ENCODE peak calls at places on chromosomes 1 and 21, in six cellular contexts. R, Q, C, U, W and Y are unnamed samples.

GRCh38 chr1:62076286-62076685 is 118.4 kb upstream of the L1TD1 start:
- DNase-seq in R (peak; percentile 77), Q (no peak), C (no peak), U (no peak), W (peak; percentile 45), Y (no peak)

GRCh38 chr21:26140185-26140584 is 30.4 kb downstream of the APP start:
- DNase-seq in R (peak; percentile 99), Q (peak; percentile 44), C (no peak), U (no peak), W (peak; percentile 93), Y (no peak)

GRCh38 chr1:115651391-115651790 is 9.6 kb downstream of the VANGL1 start:
- DNase-seq in R (no peak), Q (peak; percentile 37), C (no peak), U (no peak), W (no peak), Y (no peak)

GRCh38 chr21:30717105-30717504 is 1.5 kb downstream of the KRTAP21-3 start:
- DNase-seq in R (no peak), Q (no peak), C (no peak), U (no peak), W (no peak), Y (no peak)

GRCh38 chr21:41660748-41661147 is 106.1 kb downstream of the RIPK4 start:
- DNase-seq in R (no peak), Q (no peak), C (no peak), U (no peak), W (no peak), Y (no peak)

GRCh38 chr1:60988827-60989363 is 93.5 kb upstream of the NFIA start:
- DNase-seq in R (no peak), Q (no peak), C (no peak), U (no peak), W (no peak), Y (no peak)

GRCh38 chr1:46410156-46411009 is 16.3 kb downstream of the FAAH start:
- DNase-seq in R (peak; percentile 25), Q (no peak), C (no peak), U (no peak), W (no peak), Y (no peak)

GRCh38 chr21:38140192-38140905 is 116.4 kb upstream of the KCNJ15 start:
- DNase-seq in R (peak; percentile 4), Q (no peak), C (peak; percentile 11), U (no peak), W (peak; percentile 92), Y (no peak)

GRCh38 chr1:47727051-47727708 is 270.0 kb downstream of the TRABD2B start:
- DNase-seq in R (no peak), Q (peak; percentile 70), C (no peak), U (no peak), W (no peak), Y (no peak)
- H3K27ac ChIP-seq in R (no peak overlapping the region), Q (peak overlapping the region; percentile 80), C (no peak overlapping the region), U (no peak overlapping the region), W (no peak overlapping the region), Y (no peak overlapping the region)

GRCh38 chr1:160437432-160438319 is 37.3 kb downstream of the VANGL2 start:
- DNase-seq in R (no peak), Q (no peak), C (no peak), U (no peak), W (no peak), Y (no peak)
- H3K27ac ChIP-seq in R (no peak overlapping the region), Q (peak overlapping the region; percentile 10), C (no peak overlapping the region), U (peak overlapping the region; percentile 75), W (no peak overlapping the region), Y (peak overlapping the region; percentile 69)

DNA sequence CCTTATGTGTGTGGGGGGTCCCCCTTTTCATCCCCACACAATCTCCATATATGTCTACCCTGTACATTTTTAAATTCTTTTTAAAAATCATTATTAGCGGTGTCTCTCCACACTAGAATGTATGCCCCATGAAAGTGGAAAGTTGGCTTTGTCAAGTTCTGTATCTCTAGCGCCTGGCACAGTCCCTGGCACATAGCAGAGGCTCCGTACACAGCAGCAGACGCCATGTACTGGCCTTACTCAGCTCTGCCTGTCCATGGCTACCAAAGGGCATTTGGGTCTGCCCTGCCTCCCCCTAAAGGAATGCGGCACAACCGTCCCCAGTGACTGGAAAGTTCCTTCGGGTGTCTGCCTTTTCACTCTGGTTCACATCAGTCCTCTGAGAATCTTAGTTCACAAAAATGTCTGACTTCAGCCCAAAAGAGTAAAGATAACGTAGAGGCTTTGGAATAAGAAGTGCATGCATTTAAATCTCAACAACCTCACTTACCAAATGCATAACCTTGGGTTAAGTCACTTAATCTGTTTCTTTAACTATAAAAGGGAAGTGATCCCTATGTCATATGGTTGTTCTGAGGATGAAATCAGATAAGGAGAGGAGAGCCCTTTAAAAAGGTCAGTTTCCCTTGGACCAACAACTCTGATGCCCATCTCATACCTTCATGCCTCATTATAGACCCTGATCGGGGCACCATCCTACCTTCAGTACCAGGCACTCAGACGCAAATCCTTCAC is 61.1 kb downstream of the CD46 start:
- DNase-seq in R (no peak), Q (no peak), C (no peak), U (no peak), W (no peak), Y (no peak)
- H3K27ac ChIP-seq in R (no peak overlapping the region), Q (peak overlapping the region; percentile 86), C (no peak overlapping the region), U (no peak overlapping the region), W (no peak overlapping the region), Y (no peak overlapping the region)

DNA sequence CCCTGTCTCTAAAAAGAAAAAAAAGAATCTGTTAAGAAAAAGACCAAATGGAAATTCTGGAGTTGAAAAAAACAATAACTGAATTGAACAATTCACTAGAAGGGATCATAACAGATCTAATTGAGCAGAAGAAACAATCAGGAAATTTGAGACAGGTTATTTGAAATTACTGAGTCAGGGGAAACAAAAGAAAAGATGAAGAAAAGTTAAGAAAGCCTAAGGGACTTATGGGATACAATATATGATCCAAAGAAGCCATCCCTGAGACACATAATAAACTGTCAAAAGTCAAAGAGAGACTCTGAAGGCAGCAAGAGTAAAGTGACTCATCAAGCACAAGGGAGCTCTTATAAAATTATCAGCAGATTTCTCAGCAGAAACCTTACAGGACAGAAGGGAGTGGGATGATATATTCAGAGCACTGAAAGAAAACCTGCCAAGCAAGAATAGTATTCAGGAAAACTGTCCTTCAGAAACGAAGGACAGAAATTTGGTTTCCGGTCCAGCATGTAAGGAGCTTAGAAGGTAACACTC is 44.5 kb downstream of the SLC2A1 start:
- DNase-seq in R (no peak), Q (no peak), C (no peak), U (no peak), W (no peak), Y (no peak)
- H3K27ac ChIP-seq in R (no peak overlapping the region), Q (no peak overlapping the region), C (no peak overlapping the region), U (no peak overlapping the region), W (no peak overlapping the region), Y (no peak overlapping the region)